ENCODE peak calls at places on chromosome 22, in four cellular contexts. N is BE2C, X is thoracic aorta, C is fibroblast of the aortic adventitia. A is an unnamed sample.

GRCh38 chr22:19843857-19844422 is 10.7 kb downstream of the GNB1L start:
- DNase-seq in N (no peak), X (no peak), C (no peak), A (no peak)

GRCh38 chr22:41619979-41620645 is 731 bp downstream of the DESI1 start:
- DNase-seq in N (peak), X (no peak), C (no peak), A (no peak)

GRCh38 chr22:26259510-26259909 is 90.2 kb downstream of the SEZ6L start:
- DNase-seq in N (no peak), X (no peak), C (no peak), A (no peak)

GRCh38 chr22:29245626-29246385 is 22.0 kb downstream of the RHBDD3 start:
- DNase-seq in N (peak), X (no peak), C (peak), A (no peak)

GRCh38 chr22:21697866-21698265 is 32.1 kb downstream of the PPIL2 start:
- DNase-seq in N (no peak), X (no peak), C (peak), A (no peak)

GRCh38 chr22:44404341-44405020 is 91.7 kb upstream of the SHISAL1 start:
- DNase-seq in N (peak), X (no peak), C (no peak), A (no peak)

GRCh38 chr22:48418831-48419230 is 1408.8 kb downstream of the BRD1 start:
- DNase-seq in N (no peak), X (no peak), C (no peak), A (no peak)

GRCh38 chr22:45237065-45237990 is 3.4 kb downstream of the KIAA0930 start:
- DNase-seq in N (no peak), X (no peak), C (no peak), A (no peak)

GRCh38 chr22:38953091-38953490 is 4.3 kb upstream of the APOBEC3A start:
- DNase-seq in N (no peak), X (no peak), C (no peak), A (no peak)

GRCh38 chr22:36348760-36349159 is 39.0 kb downstream of the MYH9 start:
- DNase-seq in N (no peak), X (no peak), C (no peak), A (no peak)

GRCh38 chr22:23500508-23501208 is 79.4 kb downstream of the IGLL1 start:
- DNase-seq in N (peak), X (no peak), C (no peak), A (no peak)

GRCh38 chr22:39898997-39899396 is 1.9 kb upstream of the GRAP2 start:
- DNase-seq in N (no peak), X (no peak), C (no peak), A (no peak)

GRCh38 chr22:48707749-48708557 is 1119.7 kb downstream of the BRD1 start:
- DNase-seq in N (no peak), X (no peak), C (no peak), A (no peak)

GRCh38 chr22:47201186-47201995 is 438.9 kb downstream of the TBC1D22A start:
- DNase-seq in N (no peak), X (no peak), C (no peak), A (no peak)

GRCh38 chr22:42461511-42461910 is 29.3 kb upstream of the NFAM1 start:
- DNase-seq in N (no peak), X (no peak), C (no peak), A (no peak)

GRCh38 chr22:17777005-17777716 is 2.9 kb upstream of the BID start:
- DNase-seq in N (no peak), X (no peak), C (no peak), A (no peak)

GRCh38 chr22:30459206-30460052 is 12.4 kb downstream of the SEC14L3 start:
- DNase-seq in N (no peak), X (no peak), C (peak), A (no peak)

GRCh38 chr22:26318975-26319374 is 110.1 kb upstream of the ASPHD2 start:
- DNase-seq in N (no peak), X (no peak), C (peak), A (no peak)

GRCh38 chr22:24483966-24484545 is 11.1 kb upstream of the UPB1 start:
- DNase-seq in N (no peak), X (no peak), C (peak), A (no peak)

GRCh38 chr22:23751441-23751996 is 607 bp upstream of the ZNF70 start:
- DNase-seq in N (peak), X (no peak), C (no peak), A (no peak)

GRCh38 chr22:21856868-21857267 is 10.6 kb downstream of the MAPK1 start:
- DNase-seq in N (no peak), X (no peak), C (no peak), A (no peak)

GRCh38 chr22:20247010-20247505 is 21.1 kb downstream of the RTN4R start:
- DNase-seq in N (peak), X (no peak), C (no peak), A (no peak)

GRCh38 chr22:46147471-46148267 is 2.7 kb upstream of the PPARA start:
- DNase-seq in N (no peak), X (no peak), C (no peak), A (no peak)

GRCh38 chr22:41621911-41622179 is 750 bp downstream of the XRCC6 start:
- DNase-seq in N (no peak), X (no peak), C (no peak), A (no peak)

GRCh38 chr22:49638788-49639187 is 188.9 kb downstream of the BRD1 start:
- DNase-seq in N (no peak), X (no peak), C (no peak), A (no peak)

GRCh38 chr22:20116376-20116950 is 559 bp downstream of the RANBP1 start:
- DNase-seq in N (no peak), X (no peak), C (no peak), A (no peak)

GRCh38 chr22:44645531-44645930 is 56.5 kb upstream of the PRR5 start:
- DNase-seq in N (no peak), X (no peak), C (no peak), A (no peak)

GRCh38 chr22:35914665-35915476 is 113.8 kb downstream of the RBFOX2 start:
- DNase-seq in N (peak), X (peak), C (peak), A (peak)

A was measured in cerebellar nuclear complex.